ENCODE peak calls at places on chromosomes 1 and 21, in ten cellular contexts. X is fibroblast of gingiva, D is cardiac muscle cell, T is WTC11, R is A549, C is BJ, J is AG09309, O is RCC 7860, N is cardiac septum, Y is iPS-NIHi11. V is an unnamed sample.

GRCh38 chr21:43657355-43658093 is 1.8 kb downstream of the HSF2BP start:
- DNase-seq in X (no peak), O (no peak), J (no peak), Y (no peak), D (peak), N (no peak), C (no peak), R (no peak), T (no peak), V (no peak)

GRCh38 chr1:78663916-78664315 is 14.3 kb downstream of the IFI44 start:
- DNase-seq in Y (no peak), C (no peak), R (no peak), D (no peak), N (no peak), O (no peak), X (no peak), T (no peak), J (no peak), V (no peak)

GRCh38 chr1:204169871-204170270 is 3.7 kb upstream of the REN start:
- DNase-seq in Y (no peak), J (no peak), T (no peak), R (no peak), D (no peak), X (no peak), O (no peak), N (no peak), C (no peak), V (no peak)

GRCh38 chr1:2452583-2453315 is 23.3 kb upstream of the PLCH2 start:
- DNase-seq in C (no peak), O (no peak), R (no peak), X (peak), Y (no peak), J (no peak), D (no peak), T (no peak), N (no peak), V (no peak)

GRCh38 chr1:219541946-219542345 is 71.0 kb downstream of the ZC3H11B start:
- DNase-seq in N (no peak), D (no peak), Y (no peak), O (no peak), J (no peak), R (no peak), X (no peak), C (no peak), T (no peak), V (no peak)

GRCh38 chr1:2976180-2976562 is 45.1 kb upstream of the ACTRT2 start:
- DNase-seq in C (no peak), Y (no peak), N (peak), J (no peak), X (no peak), O (no peak), T (no peak), D (no peak), R (no peak), V (no peak)

GRCh38 chr1:243441601-243442000 is 185.8 kb downstream of the SDCCAG8 start:
- DNase-seq in X (no peak), D (no peak), R (no peak), N (no peak), O (no peak), C (no peak), Y (no peak), T (no peak), J (no peak), V (no peak)

GRCh38 chr1:156821801-156822200 is 5.2 kb upstream of the SH2D2A start:
- DNase-seq in T (no peak), D (peak), N (peak), C (no peak), J (no peak), X (no peak), Y (no peak), R (no peak), O (no peak), V (no peak)

GRCh38 chr1:117070124-117070523 is 10.0 kb downstream of the TTF2 start:
- DNase-seq in N (no peak), X (peak), O (no peak), Y (no peak), R (no peak), T (no peak), J (no peak), C (no peak), D (peak), V (no peak)